ENCODE peak calls at places on chromosomes 7 and 10, in five cellular contexts. One of them, this sample, is unnamed.

GRCh38 chr10:6089334-6090219 is 743 bp downstream of the RBM17 start:
- DNase-seq in stimulated activated effector memory CD8-positive, alpha-beta T cell treated with anti-CD3 and anti-CD28 coated beads, Interleukin-12 subunit alpha, Interleukin-12 subunit beta, amount 100 ng/mL, for 72 hours: no peak
- DNase-seq in hepatocyte: peak; percentile 50
- DNase-seq in retinal pigment epithelial cell: no peak
- DNase-seq in glutamatergic neuron: peak; percentile 47
- DNase-seq in this sample: peak; percentile 40

GRCh38 chr10:51117053-51117660 is 42.9 kb downstream of the PRKG1 start:
- DNase-seq in stimulated activated effector memory CD8-positive, alpha-beta T cell treated with anti-CD3 and anti-CD28 coated beads, Interleukin-12 subunit alpha, Interleukin-12 subunit beta, amount 100 ng/mL, for 72 hours: no peak
- DNase-seq in hepatocyte: no peak
- DNase-seq in retinal pigment epithelial cell: no peak
- DNase-seq in glutamatergic neuron: no peak
- DNase-seq in this sample: no peak

GRCh38 chr7:138477081-138477578 is 17.1 kb downstream of the TRIM24 start:
- DNase-seq in glutamatergic neuron: no peak
- DNase-seq in stimulated activated effector memory CD8-positive, alpha-beta T cell treated with anti-CD3 and anti-CD28 coated beads, Interleukin-12 subunit alpha, Interleukin-12 subunit beta, amount 100 ng/mL, for 72 hours: no peak
- DNase-seq in hepatocyte: no peak
- DNase-seq in retinal pigment epithelial cell: no peak
- DNase-seq in this sample: no peak

GRCh38 chr7:43577485-43577951 is 5.4 kb upstream of the STK17A start:
- DNase-seq in retinal pigment epithelial cell: no peak
- DNase-seq in glutamatergic neuron: no peak
- DNase-seq in stimulated activated effector memory CD8-positive, alpha-beta T cell treated with anti-CD3 and anti-CD28 coated beads, Interleukin-12 subunit alpha, Interleukin-12 subunit beta, amount 100 ng/mL, for 72 hours: no peak
- DNase-seq in hepatocyte: peak; percentile 49
- DNase-seq in this sample: no peak

GRCh38 chr10:21692909-21693308 is 158.9 kb downstream of the MLLT10 start:
- DNase-seq in glutamatergic neuron: no peak
- DNase-seq in hepatocyte: no peak
- DNase-seq in stimulated activated effector memory CD8-positive, alpha-beta T cell treated with anti-CD3 and anti-CD28 coated beads, Interleukin-12 subunit alpha, Interleukin-12 subunit beta, amount 100 ng/mL, for 72 hours: no peak
- DNase-seq in retinal pigment epithelial cell: no peak
- DNase-seq in this sample: no peak

GRCh38 chr10:13930123-13930522 is 343.4 kb downstream of the PRPF18 start:
- DNase-seq in hepatocyte: no peak
- DNase-seq in glutamatergic neuron: no peak
- DNase-seq in stimulated activated effector memory CD8-positive, alpha-beta T cell treated with anti-CD3 and anti-CD28 coated beads, Interleukin-12 subunit alpha, Interleukin-12 subunit beta, amount 100 ng/mL, for 72 hours: no peak
- DNase-seq in retinal pigment epithelial cell: no peak
- DNase-seq in this sample: no peak

GRCh38 chr7:74544706-74545469 is 91.2 kb downstream of the GTF2IRD1 start:
- DNase-seq in stimulated activated effector memory CD8-positive, alpha-beta T cell treated with anti-CD3 and anti-CD28 coated beads, Interleukin-12 subunit alpha, Interleukin-12 subunit beta, amount 100 ng/mL, for 72 hours: no peak
- DNase-seq in glutamatergic neuron: peak; percentile 51
- DNase-seq in hepatocyte: peak; percentile 73
- DNase-seq in retinal pigment epithelial cell: no peak
- DNase-seq in this sample: peak; percentile 63

GRCh38 chr7:19024261-19024660 is 93.2 kb downstream of the TWIST1 start:
- DNase-seq in glutamatergic neuron: no peak
- DNase-seq in retinal pigment epithelial cell: peak; percentile 44
- DNase-seq in stimulated activated effector memory CD8-positive, alpha-beta T cell treated with anti-CD3 and anti-CD28 coated beads, Interleukin-12 subunit alpha, Interleukin-12 subunit beta, amount 100 ng/mL, for 72 hours: no peak
- DNase-seq in hepatocyte: peak; percentile 15
- DNase-seq in this sample: peak; percentile 47

GRCh38 chr7:47666164-47666862 is 84.4 kb upstream of the TNS3 start:
- DNase-seq in glutamatergic neuron: no peak
- DNase-seq in hepatocyte: no peak
- DNase-seq in retinal pigment epithelial cell: peak; percentile 80
- DNase-seq in stimulated activated effector memory CD8-positive, alpha-beta T cell treated with anti-CD3 and anti-CD28 coated beads, Interleukin-12 subunit alpha, Interleukin-12 subunit beta, amount 100 ng/mL, for 72 hours: no peak
- DNase-seq in this sample: peak; percentile 38

GRCh38 chr10:78765726-78766335 is 302.9 kb upstream of the ZMIZ1 start:
- DNase-seq in hepatocyte: no peak
- DNase-seq in stimulated activated effector memory CD8-positive, alpha-beta T cell treated with anti-CD3 and anti-CD28 coated beads, Interleukin-12 subunit alpha, Interleukin-12 subunit beta, amount 100 ng/mL, for 72 hours: no peak
- DNase-seq in retinal pigment epithelial cell: no peak
- DNase-seq in glutamatergic neuron: no peak
- DNase-seq in this sample: no peak

GRCh38 chr10:57017356-57018037 is 656.4 kb upstream of the ZWINT start:
- DNase-seq in hepatocyte: no peak
- DNase-seq in glutamatergic neuron: no peak
- DNase-seq in stimulated activated effector memory CD8-positive, alpha-beta T cell treated with anti-CD3 and anti-CD28 coated beads, Interleukin-12 subunit alpha, Interleukin-12 subunit beta, amount 100 ng/mL, for 72 hours: no peak
- DNase-seq in retinal pigment epithelial cell: no peak
- DNase-seq in this sample: no peak

GRCh38 chr10:125035588-125036298 is 93.8 kb downstream of the ZRANB1 start:
- DNase-seq in hepatocyte: no peak
- DNase-seq in glutamatergic neuron: no peak
- DNase-seq in retinal pigment epithelial cell: no peak
- DNase-seq in stimulated activated effector memory CD8-positive, alpha-beta T cell treated with anti-CD3 and anti-CD28 coated beads, Interleukin-12 subunit alpha, Interleukin-12 subunit beta, amount 100 ng/mL, for 72 hours: no peak
- DNase-seq in this sample: no peak

GRCh38 chr7:710161-710560 is 16.3 kb upstream of the DNAAF5 start:
- DNase-seq in hepatocyte: peak; percentile 1
- DNase-seq in retinal pigment epithelial cell: no peak
- DNase-seq in stimulated activated effector memory CD8-positive, alpha-beta T cell treated with anti-CD3 and anti-CD28 coated beads, Interleukin-12 subunit alpha, Interleukin-12 subunit beta, amount 100 ng/mL, for 72 hours: no peak
- DNase-seq in glutamatergic neuron: no peak
- DNase-seq in this sample: no peak

GRCh38 chr7:155380221-155380861 is 77.6 kb upstream of the EN2 start:
- DNase-seq in glutamatergic neuron: peak; percentile 89
- DNase-seq in stimulated activated effector memory CD8-positive, alpha-beta T cell treated with anti-CD3 and anti-CD28 coated beads, Interleukin-12 subunit alpha, Interleukin-12 subunit beta, amount 100 ng/mL, for 72 hours: peak; percentile 36
- DNase-seq in retinal pigment epithelial cell: no peak
- DNase-seq in hepatocyte: peak; percentile 92
- DNase-seq in this sample: peak; percentile 89

GRCh38 chr7:155698633-155699032 is 54.2 kb downstream of the RBM33 start:
- DNase-seq in glutamatergic neuron: no peak
- DNase-seq in retinal pigment epithelial cell: no peak
- DNase-seq in hepatocyte: no peak
- DNase-seq in stimulated activated effector memory CD8-positive, alpha-beta T cell treated with anti-CD3 and anti-CD28 coated beads, Interleukin-12 subunit alpha, Interleukin-12 subunit beta, amount 100 ng/mL, for 72 hours: no peak
- DNase-seq in this sample: no peak

GRCh38 chr10:44016589-44017482 is 368.1 kb downstream of the CXCL12 start:
- DNase-seq in hepatocyte: no peak
- DNase-seq in stimulated activated effector memory CD8-positive, alpha-beta T cell treated with anti-CD3 and anti-CD28 coated beads, Interleukin-12 subunit alpha, Interleukin-12 subunit beta, amount 100 ng/mL, for 72 hours: no peak
- DNase-seq in glutamatergic neuron: no peak
- DNase-seq in retinal pigment epithelial cell: no peak
- DNase-seq in this sample: no peak

GRCh38 chr10:113128450-113129105 is 178.5 kb downstream of the TCF7L2 start:
- DNase-seq in glutamatergic neuron: no peak
- DNase-seq in hepatocyte: no peak
- DNase-seq in stimulated activated effector memory CD8-positive, alpha-beta T cell treated with anti-CD3 and anti-CD28 coated beads, Interleukin-12 subunit alpha, Interleukin-12 subunit beta, amount 100 ng/mL, for 72 hours: no peak
- DNase-seq in retinal pigment epithelial cell: no peak
- DNase-seq in this sample: no peak

GRCh38 chr7:35878356-35878755 is 77.5 kb downstream of the SEPTIN7 start:
- DNase-seq in stimulated activated effector memory CD8-positive, alpha-beta T cell treated with anti-CD3 and anti-CD28 coated beads, Interleukin-12 subunit alpha, Interleukin-12 subunit beta, amount 100 ng/mL, for 72 hours: no peak
- DNase-seq in hepatocyte: no peak
- DNase-seq in glutamatergic neuron: no peak
- DNase-seq in retinal pigment epithelial cell: peak; percentile 2
- DNase-seq in this sample: no peak

GRCh38 chr7:18038391-18038790 is 10.7 kb upstream of the PRPS1L1 start:
- DNase-seq in retinal pigment epithelial cell: no peak
- DNase-seq in glutamatergic neuron: no peak
- DNase-seq in stimulated activated effector memory CD8-positive, alpha-beta T cell treated with anti-CD3 and anti-CD28 coated beads, Interleukin-12 subunit alpha, Interleukin-12 subunit beta, amount 100 ng/mL, for 72 hours: no peak
- DNase-seq in hepatocyte: no peak
- DNase-seq in this sample: no peak

GRCh38 chr7:154804449-154804848 is 198.5 kb downstream of the PAXIP1 start:
- DNase-seq in hepatocyte: no peak
- DNase-seq in stimulated activated effector memory CD8-positive, alpha-beta T cell treated with anti-CD3 and anti-CD28 coated beads, Interleukin-12 subunit alpha, Interleukin-12 subunit beta, amount 100 ng/mL, for 72 hours: no peak
- DNase-seq in glutamatergic neuron: no peak
- DNase-seq in retinal pigment epithelial cell: no peak
- DNase-seq in this sample: no peak

GRCh38 chr10:68154211-68154497 is 44.9 kb downstream of the MYPN start:
- DNase-seq in retinal pigment epithelial cell: no peak
- DNase-seq in hepatocyte: no peak
- DNase-seq in stimulated activated effector memory CD8-positive, alpha-beta T cell treated with anti-CD3 and anti-CD28 coated beads, Interleukin-12 subunit alpha, Interleukin-12 subunit beta, amount 100 ng/mL, for 72 hours: no peak
- DNase-seq in glutamatergic neuron: peak; percentile 64
- DNase-seq in this sample: peak; percentile 36

GRCh38 chr10:113585949-113586348 is 33.1 kb downstream of the HABP2 start:
- DNase-seq in glutamatergic neuron: no peak
- DNase-seq in retinal pigment epithelial cell: no peak
- DNase-seq in stimulated activated effector memory CD8-positive, alpha-beta T cell treated with anti-CD3 and anti-CD28 coated beads, Interleukin-12 subunit alpha, Interleukin-12 subunit beta, amount 100 ng/mL, for 72 hours: no peak
- DNase-seq in hepatocyte: no peak
- DNase-seq in this sample: no peak

GRCh38 chr7:43905209-43905946 is 1.0 kb downstream of the URGCP start:
- DNase-seq in retinal pigment epithelial cell: no peak
- DNase-seq in hepatocyte: peak; percentile 81
- DNase-seq in glutamatergic neuron: no peak
- DNase-seq in stimulated activated effector memory CD8-positive, alpha-beta T cell treated with anti-CD3 and anti-CD28 coated beads, Interleukin-12 subunit alpha, Interleukin-12 subunit beta, amount 100 ng/mL, for 72 hours: no peak
- DNase-seq in this sample: peak; percentile 60

GRCh38 chr10:116961305-116962251 is 43.4 kb downstream of the SHTN1 start:
- DNase-seq in glutamatergic neuron: no peak
- DNase-seq in stimulated activated effector memory CD8-positive, alpha-beta T cell treated with anti-CD3 and anti-CD28 coated beads, Interleukin-12 subunit alpha, Interleukin-12 subunit beta, amount 100 ng/mL, for 72 hours: no peak
- DNase-seq in hepatocyte: no peak
- DNase-seq in retinal pigment epithelial cell: no peak
- DNase-seq in this sample: no peak

GRCh38 chr7:66839814-66840213 is 81.2 kb upstream of the TMEM248 start:
- DNase-seq in glutamatergic neuron: no peak
- DNase-seq in hepatocyte: no peak
- DNase-seq in retinal pigment epithelial cell: no peak
- DNase-seq in stimulated activated effector memory CD8-positive, alpha-beta T cell treated with anti-CD3 and anti-CD28 coated beads, Interleukin-12 subunit alpha, Interleukin-12 subunit beta, amount 100 ng/mL, for 72 hours: no peak
- DNase-seq in this sample: no peak

GRCh38 chr10:43824934-43825333 is 176.3 kb upstream of the ZNF32 start:
- DNase-seq in stimulated activated effector memory CD8-positive, alpha-beta T cell treated with anti-CD3 and anti-CD28 coated beads, Interleukin-12 subunit alpha, Interleukin-12 subunit beta, amount 100 ng/mL, for 72 hours: no peak
- DNase-seq in glutamatergic neuron: no peak
- DNase-seq in retinal pigment epithelial cell: no peak
- DNase-seq in hepatocyte: no peak
- DNase-seq in this sample: peak; percentile 74

GRCh38 chr10:9081988-9082387 is 1027.5 kb downstream of the GATA3 start:
- DNase-seq in glutamatergic neuron: no peak
- DNase-seq in retinal pigment epithelial cell: no peak
- DNase-seq in stimulated activated effector memory CD8-positive, alpha-beta T cell treated with anti-CD3 and anti-CD28 coated beads, Interleukin-12 subunit alpha, Interleukin-12 subunit beta, amount 100 ng/mL, for 72 hours: no peak
- DNase-seq in hepatocyte: no peak
- DNase-seq in this sample: no peak

GRCh38 chr7:128168667-128169210 is 72.3 kb upstream of the LEP start:
- DNase-seq in glutamatergic neuron: peak; percentile 38
- DNase-seq in retinal pigment epithelial cell: no peak
- DNase-seq in stimulated activated effector memory CD8-positive, alpha-beta T cell treated with anti-CD3 and anti-CD28 coated beads, Interleukin-12 subunit alpha, Interleukin-12 subunit beta, amount 100 ng/mL, for 72 hours: no peak
- DNase-seq in hepatocyte: peak; percentile 75
- DNase-seq in this sample: peak; percentile 57